ENCODE peak calls at places on chromosome 12, in four cellular contexts. K, I, R and O are unnamed samples.

GRCh38 chr12:12072064-12072760 is 1.5 kb downstream of the BCL2L14 start:
- DNase-seq in R (peak; percentile 44), I (no peak), K (no peak), O (no peak)

GRCh38 chr12:120474092-120474960 is 4.8 kb upstream of the SRSF9 start:
- DNase-seq in R (no peak), I (peak; percentile 46), K (no peak), O (no peak)

GRCh38 chr12:102479984-102480383 is 379 bp downstream of the IGF1 start:
- DNase-seq in K (no peak), I (no peak), R (no peak), O (no peak)

GRCh38 chr12:51540996-51541395 is 50.0 kb upstream of the SCN8A start:
- DNase-seq in R (no peak), I (no peak), K (no peak), O (no peak)

GRCh38 chr12:130714591-130715149 is 1.4 kb downstream of the RIMBP2 start:
- DNase-seq in R (no peak), I (no peak), K (no peak), O (no peak)

GRCh38 chr12:14185441-14186192 is 179.9 kb upstream of the ATF7IP start:
- DNase-seq in I (peak; percentile 51), R (no peak), K (no peak), O (peak; percentile 29)

GRCh38 chr12:52521175-52521574 is 981 bp upstream of the KRT5 start:
- DNase-seq in K (no peak), R (no peak), I (no peak), O (no peak)

GRCh38 chr12:86530996-86531655 is 274.9 kb upstream of the MGAT4C start:
- DNase-seq in K (no peak), R (no peak), I (peak; percentile 19), O (no peak)

GRCh38 chr12:105280966-105281693 is 45.2 kb upstream of the APPL2 start:
- DNase-seq in K (no peak), R (no peak), I (peak; percentile 63), O (no peak)

GRCh38 chr12:120368789-120369475 is at the start of gene MSI1:
- DNase-seq in K (no peak), R (no peak), I (no peak), O (no peak)

DNA sequence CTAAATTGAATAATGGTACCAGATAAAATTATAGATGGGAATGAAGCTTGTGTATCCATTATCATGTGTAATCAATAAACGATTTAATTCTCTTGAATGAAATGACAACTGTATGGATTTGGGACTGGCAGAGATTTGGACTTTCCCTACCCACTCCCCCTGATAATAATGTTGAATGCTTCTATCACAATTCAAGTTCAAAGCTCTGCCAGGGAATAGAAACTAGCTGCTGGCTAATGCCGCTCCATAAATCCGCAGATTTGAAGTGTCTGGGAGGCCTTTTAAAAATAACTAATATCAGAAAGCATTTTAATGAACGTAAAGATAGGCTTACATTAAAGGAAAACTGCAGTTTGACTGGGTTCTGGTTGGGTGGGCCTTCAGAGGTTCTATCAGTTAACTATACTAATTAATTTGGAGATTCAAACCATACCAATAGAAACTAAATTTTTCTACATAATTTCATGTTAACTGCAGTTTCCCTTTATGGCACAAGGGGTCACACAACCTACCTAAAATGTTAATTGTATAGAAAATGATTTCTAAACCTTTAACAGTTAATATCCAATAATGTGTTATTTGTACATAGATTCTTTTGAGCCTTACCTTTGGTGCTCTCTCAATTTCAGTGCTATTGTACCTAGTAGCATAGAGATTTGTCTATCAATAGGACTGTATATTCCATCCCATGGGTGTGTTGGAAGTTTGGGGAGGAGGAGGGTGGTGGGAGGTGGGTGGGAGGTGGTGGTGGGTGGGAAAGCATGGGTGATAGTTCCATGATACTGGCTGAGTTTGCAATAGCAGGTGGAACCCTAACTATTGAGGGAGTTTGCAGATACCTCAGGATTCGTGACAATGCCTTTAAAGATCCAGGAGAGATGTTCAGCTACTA is 4.9 kb downstream of the HNRNPA1 start:
- DNase-seq in I (peak; percentile 38), K (no peak), R (no peak), O (no peak)
- TF ChIP-seq CTCF in I (peak; percentile 52), K (no peak), R (no peak), O (no peak)

DNA sequence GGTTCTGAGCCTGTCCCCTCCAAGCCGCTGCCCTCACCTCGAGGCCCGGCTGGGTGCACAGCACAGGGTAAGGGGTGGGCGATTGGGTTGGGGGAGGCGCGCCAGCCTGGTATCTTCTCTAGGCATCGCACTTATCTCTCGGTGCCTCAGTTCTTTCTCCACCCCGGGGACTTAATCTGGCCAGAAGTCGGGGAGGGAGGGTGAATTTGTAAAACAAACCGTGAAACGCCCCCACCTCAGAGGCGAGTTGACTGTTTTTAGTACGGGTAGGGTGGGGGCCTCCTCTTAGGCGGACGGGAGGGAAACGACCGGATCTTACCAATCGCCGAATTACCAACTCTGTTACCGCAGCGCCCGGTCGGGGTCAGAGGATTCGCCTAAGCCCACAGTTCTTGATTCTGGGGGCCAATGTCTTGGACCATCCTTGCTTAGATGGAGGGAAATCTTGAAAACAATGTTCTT is 1.4 kb upstream of the TBX3 start:
- DNase-seq in K (no peak), I (no peak), R (no peak), O (no peak)
- H3K4me3 ChIP-seq in K (peak overlapping the region; percentile 80), I (peak overlapping the region; percentile 86), R (peak overlapping the region; percentile 49), O (no peak overlapping the region)

GRCh38 chr12:56601503-56601902 is 28.6 kb downstream of the BAZ2A start:
- DNase-seq in R (no peak), I (no peak), K (no peak), O (no peak)
- TF ChIP-seq CTCF in R (no peak), I (no peak), K (peak; percentile 16), O (peak; percentile 45)

GRCh38 chr12:111768159-111768895 is 1.6 kb downstream of the ALDH2 start:
- DNase-seq in R (no peak), I (no peak), K (no peak), O (no peak)
- H3K4me3 ChIP-seq in R (peak overlapping the region; percentile 90), I (peak overlapping the region; percentile 77), K (no peak overlapping the region), O (no peak overlapping the region)

GRCh38 chr12:63965936-63966602 is 121.6 kb downstream of the SRGAP1 start:
- DNase-seq in R (no peak), I (peak; percentile 58), K (no peak), O (no peak)
- TF ChIP-seq CTCF in R (no peak), I (no peak), K (no peak), O (no peak)

DNA sequence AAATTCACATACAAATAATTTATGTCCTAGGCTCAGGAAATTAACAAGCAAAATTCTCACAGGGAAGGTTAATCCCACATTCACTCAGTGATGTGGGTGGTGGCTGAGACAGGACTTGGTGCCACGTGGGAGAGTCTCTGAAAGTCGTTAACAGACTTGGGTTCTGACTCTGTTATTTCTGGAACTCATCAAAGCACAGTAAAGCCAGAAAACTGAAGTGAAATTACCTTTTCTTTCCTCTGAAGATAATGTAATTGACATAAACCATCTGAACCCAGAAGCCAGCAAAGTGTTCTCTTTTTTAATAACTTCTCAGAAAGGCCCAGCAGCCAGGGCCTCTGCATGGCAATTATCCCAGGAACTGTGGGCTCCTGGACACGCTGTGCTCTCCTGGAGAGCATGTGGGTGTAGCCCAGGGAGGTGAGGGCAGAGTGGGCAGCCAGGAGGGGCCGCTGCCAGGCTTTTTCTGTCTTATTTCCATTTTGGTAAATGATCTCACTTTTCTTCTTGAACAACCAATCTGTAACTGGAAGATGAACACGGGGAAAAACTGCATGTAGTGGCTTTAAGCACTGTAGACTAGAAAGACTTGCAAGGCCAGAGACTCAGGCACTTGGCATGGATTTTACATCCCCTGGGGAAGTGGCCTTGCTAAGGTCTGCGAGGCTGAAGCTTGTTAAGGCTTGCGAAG is 444.1 kb upstream of the TMEM132C start:
- DNase-seq in R (no peak), I (peak; percentile 35), K (no peak), O (no peak)
- H3K4me3 ChIP-seq in R (no peak overlapping the region), I (no peak overlapping the region), K (no peak overlapping the region), O (no peak overlapping the region)

GRCh38 chr12:116009805-116010204 is 267.7 kb downstream of the MED13L start:
- DNase-seq in R (no peak), K (no peak), I (no peak), O (no peak)
- TF ChIP-seq CTCF in R (peak; percentile 18), K (no peak), I (peak; percentile 47), O (peak; percentile 43)

DNA sequence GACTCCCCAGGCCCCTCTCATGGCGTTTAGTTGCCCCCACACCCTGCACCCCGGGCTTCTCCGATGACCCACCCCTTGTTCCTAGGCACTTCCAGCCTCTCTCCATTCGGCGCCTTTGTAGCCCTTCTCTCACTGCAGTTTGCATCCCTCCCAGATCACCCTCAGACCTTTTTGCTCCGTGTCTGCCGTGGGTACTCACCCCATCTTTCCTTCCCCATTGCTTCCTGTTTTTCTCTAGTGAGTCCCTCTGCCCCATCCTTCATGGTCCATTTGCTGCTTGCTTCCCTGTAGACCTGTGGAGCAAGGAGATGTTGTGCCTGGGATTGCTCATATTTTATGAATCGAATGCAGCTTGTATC is 568 bp downstream of the DENR start:
- DNase-seq in I (no peak), R (no peak), K (no peak), O (no peak)
- H3K4me3 ChIP-seq in I (peak overlapping the region; percentile 98), R (peak overlapping the region; percentile 89), K (peak overlapping the region; percentile 95), O (peak overlapping the region; percentile 84)